ENCODE peak calls at places on chromosome 5, in five cellular contexts. One of them, this sample, is unnamed. For H3K4me1, the result is how much of the 10 kb centered on the place peaks cover.

GRCh38 chr5:43313854-43314457 is 744 bp upstream of the HMGCS1 start:
- DNase-seq in aorta: no peak
- DNase-seq in breast epithelium: no peak
- DNase-seq in GM23338: peak
- DNase-seq in small intestine: no peak
- DNase-seq in this sample: no peak

GRCh38 chr5:176630681-176631222 is 277 bp downstream of the EIF4E1B start:
- DNase-seq in aorta: no peak
- DNase-seq in breast epithelium: no peak
- DNase-seq in GM23338: no peak
- DNase-seq in small intestine: no peak
- DNase-seq in this sample: no peak

GRCh38 chr5:178333821-178334481 is 101.3 kb upstream of the PHYKPL start:
- DNase-seq in aorta: peak
- DNase-seq in breast epithelium: no peak
- DNase-seq in GM23338: no peak
- DNase-seq in small intestine: no peak
- DNase-seq in this sample: no peak

GRCh38 chr5:131250749-131251148 is 13.1 kb upstream of the CDC42SE2 start:
- DNase-seq in aorta: no peak
- DNase-seq in breast epithelium: no peak
- DNase-seq in GM23338: no peak
- DNase-seq in small intestine: no peak
- DNase-seq in this sample: no peak

GRCh38 chr5:139181835-139182452 is 16.2 kb downstream of the SIL1 start:
- DNase-seq in aorta: no peak
- DNase-seq in breast epithelium: no peak
- DNase-seq in GM23338: no peak
- DNase-seq in small intestine: peak
- DNase-seq in this sample: no peak

GRCh38 chr5:165616550-165617430 is 2111.4 kb downstream of the MAT2B start:
- DNase-seq in aorta: no peak
- DNase-seq in breast epithelium: no peak
- DNase-seq in GM23338: peak
- DNase-seq in small intestine: no peak
- DNase-seq in this sample: no peak

GRCh38 chr5:123500476-123500875 is 11.5 kb upstream of the CSNK1G3 start:
- DNase-seq in aorta: no peak
- DNase-seq in breast epithelium: no peak
- DNase-seq in GM23338: no peak
- DNase-seq in small intestine: no peak
- DNase-seq in this sample: no peak

GRCh38 chr5:167658890-167659289 is 632.6 kb upstream of the WWC1 start:
- DNase-seq in aorta: no peak
- DNase-seq in breast epithelium: no peak
- DNase-seq in GM23338: no peak
- DNase-seq in small intestine: no peak
- DNase-seq in this sample: no peak

GRCh38 chr5:36985387-36985786 is 108.8 kb downstream of the NIPBL start:
- DNase-seq in aorta: no peak
- DNase-seq in breast epithelium: no peak
- DNase-seq in GM23338: no peak
- DNase-seq in small intestine: no peak
- DNase-seq in this sample: no peak

GRCh38 chr5:24714757-24715156 is 70.0 kb upstream of the CDH10 start:
- DNase-seq in aorta: no peak
- DNase-seq in breast epithelium: no peak
- DNase-seq in GM23338: peak
- DNase-seq in small intestine: no peak
- DNase-seq in this sample: no peak

GRCh38 chr5:73853091-73853490 is 227.1 kb downstream of the ARHGEF28 start:
- DNase-seq in aorta: no peak
- DNase-seq in breast epithelium: no peak
- DNase-seq in GM23338: no peak
- DNase-seq in small intestine: no peak
- DNase-seq in this sample: no peak

GRCh38 chr5:52139888-52140580 is 647.7 kb upstream of the ITGA1 start:
- DNase-seq in aorta: no peak
- DNase-seq in breast epithelium: no peak
- DNase-seq in GM23338: no peak
- DNase-seq in small intestine: no peak
- DNase-seq in this sample: no peak

GRCh38 chr5:108193021-108193795 is 188.7 kb downstream of the FBXL17 start:
- DNase-seq in aorta: no peak
- DNase-seq in breast epithelium: no peak
- DNase-seq in GM23338: no peak
- DNase-seq in small intestine: no peak
- DNase-seq in this sample: no peak

GRCh38 chr5:84242286-84242685 is 142.4 kb downstream of the EDIL3 start:
- DNase-seq in aorta: no peak
- DNase-seq in breast epithelium: no peak
- DNase-seq in GM23338: no peak
- DNase-seq in small intestine: no peak
- DNase-seq in this sample: no peak

GRCh38 chr5:63916786-63917185 is 45.5 kb downstream of the HTR1A start:
- DNase-seq in aorta: no peak
- DNase-seq in breast epithelium: no peak
- DNase-seq in GM23338: no peak
- DNase-seq in small intestine: no peak
- DNase-seq in this sample: no peak

GRCh38 chr5:96816430-96816939 is 8.7 kb upstream of the ERAP1 start:
- DNase-seq in aorta: no peak
- DNase-seq in breast epithelium: no peak
- DNase-seq in GM23338: peak
- DNase-seq in small intestine: peak
- DNase-seq in this sample: peak

GRCh38 chr5:140595538-140595937 is 30.9 kb downstream of the SLC35A4 start:
- DNase-seq in aorta: no peak
- DNase-seq in breast epithelium: no peak
- DNase-seq in GM23338: no peak
- DNase-seq in small intestine: peak
- DNase-seq in this sample: no peak

GRCh38 chr5:60477849-60478248 is 222.1 kb downstream of the DEPDC1B start:
- DNase-seq in aorta: no peak
- DNase-seq in breast epithelium: no peak
- DNase-seq in GM23338: no peak
- DNase-seq in small intestine: no peak
- DNase-seq in this sample: no peak

GRCh38 chr5:43389679-43390329 is 22.4 kb downstream of the CCL28 start:
- DNase-seq in aorta: no peak
- DNase-seq in breast epithelium: no peak
- DNase-seq in GM23338: peak
- DNase-seq in small intestine: peak
- DNase-seq in this sample: peak

GRCh38 chr5:56561-57290 is 35.2 kb upstream of the PLEKHG4B start:
- DNase-seq in aorta: no peak
- DNase-seq in breast epithelium: no peak
- DNase-seq in GM23338: peak
- DNase-seq in small intestine: no peak
- DNase-seq in this sample: no peak

GRCh38 chr5:137695651-137696428 is 40.0 kb downstream of the KLHL3 start:
- DNase-seq in aorta: no peak
- DNase-seq in breast epithelium: no peak
- DNase-seq in GM23338: peak
- DNase-seq in small intestine: no peak
- DNase-seq in this sample: no peak

GRCh38 chr5:77129386-77129785 is 42.3 kb upstream of the ZBED3 start:
- DNase-seq in aorta: no peak
- DNase-seq in breast epithelium: no peak
- DNase-seq in GM23338: peak
- DNase-seq in small intestine: no peak
- DNase-seq in this sample: no peak

GRCh38 chr5:82793808-82794419 is 283.3 kb downstream of the TMEM167A start:
- DNase-seq in aorta: no peak
- DNase-seq in breast epithelium: no peak
- DNase-seq in GM23338: peak
- DNase-seq in small intestine: peak
- DNase-seq in this sample: no peak

GRCh38 chr5:59236996-59237395 is 654.1 kb downstream of the RAB3C start:
- DNase-seq in aorta: no peak
- DNase-seq in breast epithelium: no peak
- DNase-seq in GM23338: no peak
- DNase-seq in small intestine: no peak
- DNase-seq in this sample: no peak

GRCh38 chr5:32163785-32164184 is 10.3 kb downstream of the GOLPH3 start:
- DNase-seq in aorta: no peak
- DNase-seq in breast epithelium: no peak
- DNase-seq in GM23338: no peak
- DNase-seq in small intestine: no peak
- DNase-seq in this sample: no peak

GRCh38 chr5:89735108-89735507 is 674.4 kb downstream of the CETN3 start:
- DNase-seq in aorta: no peak
- DNase-seq in breast epithelium: no peak
- DNase-seq in GM23338: no peak
- DNase-seq in small intestine: no peak
- DNase-seq in this sample: no peak

GRCh38 chr5:923473-923873 is 30.8 kb downstream of the TRIP13 start:
- DNase-seq in aorta: peak
- DNase-seq in breast epithelium: peak
- DNase-seq in GM23338: peak
- DNase-seq in small intestine: peak
- DNase-seq in this sample: peak

GRCh38 chr5:172733974-172734346 is 37.0 kb downstream of the DUSP1 start:
- DNase-seq in aorta: no peak
- DNase-seq in breast epithelium: no peak
- DNase-seq in GM23338: no peak
- DNase-seq in small intestine: no peak
- DNase-seq in this sample: no peak

GRCh38 chr5:145718956-145719355 is 116.2 kb downstream of the PRELID2 start:
- DNase-seq in aorta: no peak
- DNase-seq in breast epithelium: no peak
- DNase-seq in GM23338: peak
- DNase-seq in small intestine: peak
- DNase-seq in this sample: no peak

GRCh38 chr5:34695275-34696032 is 39.3 kb downstream of the RAI14 start:
- DNase-seq in aorta: no peak
- DNase-seq in breast epithelium: no peak
- DNase-seq in GM23338: no peak
- DNase-seq in small intestine: peak
- DNase-seq in this sample: no peak

DNA sequence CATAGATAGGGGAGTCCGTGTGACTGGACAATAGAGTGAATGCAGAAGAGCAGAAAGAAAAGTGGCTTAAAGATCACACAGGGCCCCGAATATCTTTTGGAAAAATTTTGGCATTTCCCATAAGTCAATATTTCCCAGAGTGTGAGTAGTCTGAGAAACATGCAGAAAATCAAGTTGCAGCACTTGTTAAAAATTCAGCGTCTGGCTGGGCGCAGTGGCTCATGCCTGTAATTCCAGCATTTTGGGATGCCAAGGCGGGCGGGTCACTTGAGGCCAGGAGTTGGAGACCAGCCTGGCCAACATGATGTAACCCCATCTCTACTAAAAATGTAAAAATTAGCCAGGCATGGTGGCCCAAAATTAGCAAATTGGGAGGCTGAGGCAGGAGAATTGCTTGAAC is 227.0 kb downstream of the DRD1 start:
- DNase-seq in aorta: peak
- DNase-seq in breast epithelium: no peak
- DNase-seq in GM23338: no peak
- DNase-seq in small intestine: no peak
- DNase-seq in this sample: no peak
- H3K4me3 ChIP-seq in aorta: no peak
- H3K4me3 ChIP-seq in breast epithelium: no peak
- H3K4me3 ChIP-seq in GM23338: no peak
- H3K4me3 ChIP-seq in small intestine: no peak
- H3K4me3 ChIP-seq in this sample: no peak

DNA sequence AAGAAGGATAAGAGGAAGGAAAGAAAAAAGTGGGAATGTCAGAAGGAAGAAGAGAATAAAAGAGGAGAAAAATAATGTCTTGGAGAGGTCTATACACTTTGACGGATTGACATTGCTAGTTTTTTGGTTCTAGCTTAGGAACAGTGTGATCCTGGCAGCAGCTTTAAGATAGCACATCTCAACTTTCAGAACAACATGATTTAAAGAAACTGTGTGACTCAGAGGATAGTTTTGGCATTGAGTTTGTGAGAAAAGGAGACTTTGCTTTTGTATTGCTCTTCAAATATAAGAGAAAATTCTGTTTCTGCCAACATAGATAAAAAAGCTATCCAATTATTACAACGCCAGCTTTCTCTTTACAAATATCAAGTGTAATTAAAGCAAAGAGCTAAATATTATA is 260.7 kb upstream of the ARRDC3 start:
- DNase-seq in aorta: no peak
- DNase-seq in breast epithelium: no peak
- DNase-seq in GM23338: no peak
- DNase-seq in small intestine: no peak
- DNase-seq in this sample: no peak
- H3K27ac ChIP-seq in aorta: no peak
- H3K27ac ChIP-seq in breast epithelium: no peak
- H3K27ac ChIP-seq in GM23338: no peak
- H3K27ac ChIP-seq in small intestine: no peak
- H3K27ac ChIP-seq in this sample: no peak

GRCh38 chr5:14221768-14222167 is 78.6 kb downstream of the TRIO start:
- DNase-seq in aorta: no peak
- DNase-seq in breast epithelium: no peak
- DNase-seq in GM23338: no peak
- DNase-seq in small intestine: no peak
- DNase-seq in this sample: no peak
- H3K4me1 ChIP-seq in aorta: under half
- H3K4me1 ChIP-seq in breast epithelium: under half
- H3K4me1 ChIP-seq in GM23338: half or more
- H3K4me1 ChIP-seq in small intestine: under half
- H3K4me1 ChIP-seq in this sample: under half

DNA sequence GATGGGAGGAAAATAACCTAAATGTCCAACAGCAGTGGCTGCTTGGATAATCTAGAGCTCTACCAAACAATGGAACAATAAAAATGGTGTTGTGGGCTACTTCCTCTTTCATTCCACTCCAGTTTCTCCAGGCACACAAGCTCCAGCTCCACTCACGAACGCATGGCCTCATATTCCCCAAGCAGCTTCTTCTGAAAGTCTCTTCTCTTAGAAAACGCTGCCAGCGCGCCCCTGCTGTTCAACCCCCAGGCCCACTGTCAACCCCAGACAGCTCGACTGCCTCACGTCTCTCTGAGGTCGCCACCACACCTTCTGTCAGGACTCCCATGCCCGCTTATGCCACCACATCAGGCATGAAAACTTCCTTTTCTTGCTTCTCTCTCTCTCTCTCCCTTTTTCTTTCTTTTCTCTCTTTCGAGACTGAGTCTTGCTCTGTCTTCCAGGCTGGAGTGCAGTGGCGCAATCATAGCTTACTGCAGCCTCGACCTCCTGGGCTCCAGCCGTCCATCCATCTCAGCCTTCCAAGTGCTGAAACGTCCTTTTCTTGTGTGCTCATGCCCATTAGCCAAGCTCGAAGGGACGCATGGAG is 16.2 kb downstream of the OR2V2 start:
- DNase-seq in aorta: no peak
- DNase-seq in breast epithelium: no peak
- DNase-seq in GM23338: peak
- DNase-seq in small intestine: no peak
- DNase-seq in this sample: no peak
- H3K4me3 ChIP-seq in aorta: no peak
- H3K4me3 ChIP-seq in breast epithelium: no peak
- H3K4me3 ChIP-seq in GM23338: peak
- H3K4me3 ChIP-seq in small intestine: no peak
- H3K4me3 ChIP-seq in this sample: no peak

This sample was measured in CD8-positive, alpha-beta memory T cell.